ENCODE peak calls at places on chromosome 21, in seven cellular contexts. One of them, this sample, is unnamed.

GRCh38 chr21:33308586-33309490 is 15.9 kb upstream of the IFNAR1 start:
- DNase-seq in GM23338: no peak
- DNase-seq in tibial nerve: no peak
- DNase-seq in ascending aorta: no peak
- DNase-seq in heart left ventricle: no peak
- DNase-seq in suprapubic skin: no peak
- DNase-seq in CD8-positive, alpha-beta memory T cell: no peak
- DNase-seq in this sample: no peak

GRCh38 chr21:17679002-17679600 is 66.4 kb upstream of the BTG3 start:
- DNase-seq in GM23338: peak
- DNase-seq in tibial nerve: peak
- DNase-seq in ascending aorta: no peak
- DNase-seq in heart left ventricle: no peak
- DNase-seq in suprapubic skin: no peak
- DNase-seq in CD8-positive, alpha-beta memory T cell: no peak
- DNase-seq in this sample: no peak

GRCh38 chr21:15249285-15249993 is 184.6 kb upstream of the NRIP1 start:
- DNase-seq in GM23338: no peak
- DNase-seq in tibial nerve: no peak
- DNase-seq in ascending aorta: no peak
- DNase-seq in heart left ventricle: no peak
- DNase-seq in suprapubic skin: no peak
- DNase-seq in CD8-positive, alpha-beta memory T cell: no peak
- DNase-seq in this sample: no peak

GRCh38 chr21:33383056-33383888 is 19.9 kb upstream of the IFNGR2 start:
- DNase-seq in GM23338: peak
- DNase-seq in tibial nerve: peak
- DNase-seq in ascending aorta: no peak
- DNase-seq in heart left ventricle: peak
- DNase-seq in suprapubic skin: peak
- DNase-seq in CD8-positive, alpha-beta memory T cell: peak
- DNase-seq in this sample: no peak

GRCh38 chr21:22120616-22121266 is 1122.5 kb downstream of the NCAM2 start:
- DNase-seq in GM23338: peak
- DNase-seq in tibial nerve: no peak
- DNase-seq in ascending aorta: no peak
- DNase-seq in heart left ventricle: no peak
- DNase-seq in suprapubic skin: no peak
- DNase-seq in CD8-positive, alpha-beta memory T cell: no peak
- DNase-seq in this sample: no peak

GRCh38 chr21:26389971-26390641 is 183.0 kb downstream of the CYYR1 start:
- DNase-seq in GM23338: no peak
- DNase-seq in tibial nerve: no peak
- DNase-seq in ascending aorta: no peak
- DNase-seq in heart left ventricle: no peak
- DNase-seq in suprapubic skin: no peak
- DNase-seq in CD8-positive, alpha-beta memory T cell: no peak
- DNase-seq in this sample: no peak

GRCh38 chr21:17671733-17672132 is 59.0 kb upstream of the BTG3 start:
- DNase-seq in GM23338: no peak
- DNase-seq in tibial nerve: no peak
- DNase-seq in ascending aorta: no peak
- DNase-seq in heart left ventricle: no peak
- DNase-seq in suprapubic skin: no peak
- DNase-seq in CD8-positive, alpha-beta memory T cell: no peak
- DNase-seq in this sample: no peak

GRCh38 chr21:32940079-32941014 is 85.4 kb upstream of the OLIG2 start:
- DNase-seq in GM23338: peak
- DNase-seq in tibial nerve: peak
- DNase-seq in ascending aorta: no peak
- DNase-seq in heart left ventricle: peak
- DNase-seq in suprapubic skin: no peak
- DNase-seq in CD8-positive, alpha-beta memory T cell: no peak
- DNase-seq in this sample: no peak

GRCh38 chr21:32749662-32750061 is 21.8 kb upstream of the SYNJ1 start:
- DNase-seq in GM23338: no peak
- DNase-seq in tibial nerve: no peak
- DNase-seq in ascending aorta: no peak
- DNase-seq in heart left ventricle: no peak
- DNase-seq in suprapubic skin: no peak
- DNase-seq in CD8-positive, alpha-beta memory T cell: no peak
- DNase-seq in this sample: no peak

GRCh38 chr21:38769253-38769780 is 36.4 kb upstream of the ETS2 start:
- DNase-seq in GM23338: no peak
- DNase-seq in tibial nerve: no peak
- DNase-seq in ascending aorta: no peak
- DNase-seq in heart left ventricle: no peak
- DNase-seq in suprapubic skin: no peak
- DNase-seq in CD8-positive, alpha-beta memory T cell: no peak
- DNase-seq in this sample: no peak

GRCh38 chr21:38770660-38771059 is 35.1 kb upstream of the ETS2 start:
- DNase-seq in GM23338: no peak
- DNase-seq in tibial nerve: no peak
- DNase-seq in ascending aorta: no peak
- DNase-seq in heart left ventricle: no peak
- DNase-seq in suprapubic skin: no peak
- DNase-seq in CD8-positive, alpha-beta memory T cell: no peak
- DNase-seq in this sample: no peak

GRCh38 chr21:38765056-38765455 is 40.7 kb upstream of the ETS2 start:
- DNase-seq in GM23338: no peak
- DNase-seq in tibial nerve: no peak
- DNase-seq in ascending aorta: no peak
- DNase-seq in heart left ventricle: no peak
- DNase-seq in suprapubic skin: no peak
- DNase-seq in CD8-positive, alpha-beta memory T cell: no peak
- DNase-seq in this sample: no peak

GRCh38 chr21:38768385-38769071 is 37.2 kb upstream of the ETS2 start:
- DNase-seq in GM23338: no peak
- DNase-seq in tibial nerve: no peak
- DNase-seq in ascending aorta: no peak
- DNase-seq in heart left ventricle: no peak
- DNase-seq in suprapubic skin: no peak
- DNase-seq in CD8-positive, alpha-beta memory T cell: no peak
- DNase-seq in this sample: no peak

DNA sequence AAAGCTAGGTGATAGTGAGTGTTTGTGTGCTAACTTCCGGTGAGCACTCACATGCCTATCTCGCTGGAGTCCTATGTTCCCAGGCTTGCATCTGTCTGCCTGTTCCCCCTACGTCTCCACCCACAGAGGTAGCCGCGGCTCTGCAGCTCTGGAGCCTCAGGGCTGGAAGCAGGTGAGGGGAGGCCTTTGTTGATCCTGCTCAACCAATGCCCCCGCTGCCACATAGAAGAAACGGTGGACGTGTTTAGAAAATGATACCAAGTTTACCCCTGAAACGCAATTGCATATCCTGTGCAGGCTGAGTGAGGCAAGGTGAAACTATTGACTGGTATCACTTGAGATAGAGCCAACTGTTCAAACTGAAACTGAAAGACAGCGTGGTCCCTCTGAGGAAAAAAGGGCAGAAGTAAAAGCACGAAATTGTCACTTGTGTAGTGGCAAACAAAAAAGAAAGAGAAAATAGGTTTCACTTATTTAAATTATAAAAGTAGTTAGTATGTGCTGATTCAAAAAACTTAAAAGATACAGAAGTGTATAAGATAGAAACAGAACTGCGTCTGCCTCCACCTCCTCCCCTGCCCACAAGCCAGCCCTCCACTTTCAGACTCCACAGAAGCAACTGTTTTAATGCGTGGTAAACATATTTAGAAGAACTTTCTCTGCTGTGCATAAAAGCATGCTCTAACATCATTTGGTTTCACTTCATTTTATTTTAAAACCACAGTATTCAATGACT is 38.6 kb upstream of the ETS2 start:
- DNase-seq in GM23338: no peak
- DNase-seq in tibial nerve: no peak
- DNase-seq in ascending aorta: no peak
- DNase-seq in heart left ventricle: no peak
- DNase-seq in suprapubic skin: no peak
- DNase-seq in CD8-positive, alpha-beta memory T cell: peak
- DNase-seq in this sample: no peak
- H3K4me3 ChIP-seq in GM23338: no peak
- H3K4me3 ChIP-seq in tibial nerve: peak
- H3K4me3 ChIP-seq in ascending aorta: no peak
- H3K4me3 ChIP-seq in heart left ventricle: peak
- H3K4me3 ChIP-seq in suprapubic skin: peak
- H3K4me3 ChIP-seq in CD8-positive, alpha-beta memory T cell: peak
- H3K4me3 ChIP-seq in this sample: no peak

GRCh38 chr21:37522641-37523295 is 156.2 kb downstream of the DYRK1A start:
- DNase-seq in GM23338: no peak
- DNase-seq in tibial nerve: no peak
- DNase-seq in ascending aorta: no peak
- DNase-seq in heart left ventricle: no peak
- DNase-seq in suprapubic skin: no peak
- DNase-seq in CD8-positive, alpha-beta memory T cell: no peak
- DNase-seq in this sample: no peak

GRCh38 chr21:37516998-37517397 is 150.4 kb downstream of the DYRK1A start:
- DNase-seq in GM23338: no peak
- DNase-seq in tibial nerve: no peak
- DNase-seq in ascending aorta: no peak
- DNase-seq in heart left ventricle: no peak
- DNase-seq in suprapubic skin: no peak
- DNase-seq in CD8-positive, alpha-beta memory T cell: no peak
- DNase-seq in this sample: no peak

GRCh38 chr21:37525810-37526209 is 159.2 kb downstream of the DYRK1A start:
- DNase-seq in GM23338: no peak
- DNase-seq in tibial nerve: no peak
- DNase-seq in ascending aorta: no peak
- DNase-seq in heart left ventricle: no peak
- DNase-seq in suprapubic skin: no peak
- DNase-seq in CD8-positive, alpha-beta memory T cell: no peak
- DNase-seq in this sample: no peak

GRCh38 chr21:37521658-37522057 is 155.1 kb downstream of the DYRK1A start:
- DNase-seq in GM23338: no peak
- DNase-seq in tibial nerve: no peak
- DNase-seq in ascending aorta: no peak
- DNase-seq in heart left ventricle: no peak
- DNase-seq in suprapubic skin: no peak
- DNase-seq in CD8-positive, alpha-beta memory T cell: no peak
- DNase-seq in this sample: no peak

GRCh38 chr21:37520801-37521200 is 154.2 kb downstream of the DYRK1A start:
- DNase-seq in GM23338: no peak
- DNase-seq in tibial nerve: no peak
- DNase-seq in ascending aorta: no peak
- DNase-seq in heart left ventricle: no peak
- DNase-seq in suprapubic skin: no peak
- DNase-seq in CD8-positive, alpha-beta memory T cell: no peak
- DNase-seq in this sample: no peak
- H3K27ac ChIP-seq in GM23338: no peak
- H3K27ac ChIP-seq in tibial nerve: no peak
- H3K27ac ChIP-seq in ascending aorta: no peak
- H3K27ac ChIP-seq in heart left ventricle: no peak
- H3K27ac ChIP-seq in suprapubic skin: no peak
- H3K27ac ChIP-seq in CD8-positive, alpha-beta memory T cell: no peak
- H3K27ac ChIP-seq in this sample: no peak

GRCh38 chr21:34715518-34715917 is 46.7 kb downstream of the CLIC6 start:
- DNase-seq in GM23338: no peak
- DNase-seq in tibial nerve: no peak
- DNase-seq in ascending aorta: no peak
- DNase-seq in heart left ventricle: no peak
- DNase-seq in suprapubic skin: no peak
- DNase-seq in CD8-positive, alpha-beta memory T cell: no peak
- DNase-seq in this sample: no peak

GRCh38 chr21:34715985-34716596 is 47.3 kb downstream of the CLIC6 start:
- DNase-seq in GM23338: no peak
- DNase-seq in tibial nerve: no peak
- DNase-seq in ascending aorta: no peak
- DNase-seq in heart left ventricle: no peak
- DNase-seq in suprapubic skin: no peak
- DNase-seq in CD8-positive, alpha-beta memory T cell: no peak
- DNase-seq in this sample: no peak
- H3K4me3 ChIP-seq in GM23338: no peak
- H3K4me3 ChIP-seq in tibial nerve: no peak
- H3K4me3 ChIP-seq in ascending aorta: no peak
- H3K4me3 ChIP-seq in heart left ventricle: no peak
- H3K4me3 ChIP-seq in suprapubic skin: no peak
- H3K4me3 ChIP-seq in CD8-positive, alpha-beta memory T cell: no peak
- H3K4me3 ChIP-seq in this sample: no peak

GRCh38 chr21:39381009-39381408 is 32.1 kb upstream of the HMGN1 start:
- DNase-seq in GM23338: no peak
- DNase-seq in tibial nerve: no peak
- DNase-seq in ascending aorta: no peak
- DNase-seq in heart left ventricle: no peak
- DNase-seq in suprapubic skin: no peak
- DNase-seq in CD8-positive, alpha-beta memory T cell: no peak
- DNase-seq in this sample: no peak

GRCh38 chr21:39375446-39375845 is 26.6 kb upstream of the HMGN1 start:
- DNase-seq in GM23338: no peak
- DNase-seq in tibial nerve: no peak
- DNase-seq in ascending aorta: no peak
- DNase-seq in heart left ventricle: no peak
- DNase-seq in suprapubic skin: no peak
- DNase-seq in CD8-positive, alpha-beta memory T cell: no peak
- DNase-seq in this sample: no peak

GRCh38 chr21:39379986-39380891 is 31.4 kb upstream of the HMGN1 start:
- DNase-seq in GM23338: peak
- DNase-seq in tibial nerve: peak
- DNase-seq in ascending aorta: peak
- DNase-seq in heart left ventricle: peak
- DNase-seq in suprapubic skin: peak
- DNase-seq in CD8-positive, alpha-beta memory T cell: peak
- DNase-seq in this sample: peak

GRCh38 chr21:39374046-39374445 is 25.2 kb upstream of the HMGN1 start:
- DNase-seq in GM23338: no peak
- DNase-seq in tibial nerve: no peak
- DNase-seq in ascending aorta: no peak
- DNase-seq in heart left ventricle: no peak
- DNase-seq in suprapubic skin: no peak
- DNase-seq in CD8-positive, alpha-beta memory T cell: no peak
- DNase-seq in this sample: no peak

DNA sequence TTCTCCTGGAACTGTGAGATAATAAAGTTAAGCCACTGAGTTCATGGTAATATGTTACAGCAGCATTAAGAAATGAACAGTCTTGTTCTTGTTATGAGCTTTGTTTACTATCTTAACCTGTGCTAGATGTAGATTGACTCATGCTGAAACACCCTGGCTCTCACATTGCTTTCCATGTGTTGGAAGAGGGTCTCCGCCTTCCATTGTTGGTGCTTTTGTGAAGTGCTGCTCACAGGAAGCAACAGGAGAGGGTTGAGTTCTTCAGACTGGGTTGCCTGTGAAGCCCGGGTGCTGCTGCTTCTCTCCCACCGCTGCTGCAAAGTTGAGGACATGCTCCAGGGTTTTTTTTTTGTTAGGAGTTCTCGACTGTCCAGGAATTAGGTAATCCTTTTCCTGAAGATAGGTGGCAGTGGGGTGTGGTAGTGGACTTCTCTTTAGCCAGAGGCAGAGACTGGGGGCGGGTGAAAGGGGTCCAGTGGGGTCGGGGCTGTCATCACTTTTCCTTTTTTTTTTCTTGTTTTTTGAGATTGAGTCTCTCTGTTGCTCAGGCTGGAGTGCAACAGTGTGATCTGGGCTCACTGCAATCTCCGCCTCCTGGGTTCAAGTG is 28.7 kb upstream of the HMGN1 start:
- DNase-seq in GM23338: peak
- DNase-seq in tibial nerve: no peak
- DNase-seq in ascending aorta: no peak
- DNase-seq in heart left ventricle: no peak
- DNase-seq in suprapubic skin: no peak
- DNase-seq in CD8-positive, alpha-beta memory T cell: no peak
- DNase-seq in this sample: no peak
- H3K27ac ChIP-seq in GM23338: no peak
- H3K27ac ChIP-seq in tibial nerve: no peak
- H3K27ac ChIP-seq in ascending aorta: no peak
- H3K27ac ChIP-seq in heart left ventricle: no peak
- H3K27ac ChIP-seq in suprapubic skin: no peak
- H3K27ac ChIP-seq in CD8-positive, alpha-beta memory T cell: no peak
- H3K27ac ChIP-seq in this sample: no peak

This sample was measured in dorsolateral prefrontal cortex.